ENCODE peak calls at places on chromosomes 11 and 22, in seven cellular contexts. One of them, this sample, is unnamed.

GRCh38 chr22:46070215-46070721 is 80.1 kb upstream of the PPARA start:
- DNase-seq in GM23338: peak; percentile 69
- DNase-seq in AG10803: peak; percentile 75
- DNase-seq in PC-3: peak; percentile 45
- DNase-seq in adrenal gland: peak; percentile 90
- DNase-seq in Caco-2: no peak
- DNase-seq in bronchial epithelial cell: peak; percentile 37
- DNase-seq in this sample: peak; percentile 62

GRCh38 chr22:38205261-38206128 is 3.7 kb downstream of the MAFF start:
- DNase-seq in GM23338: no peak
- DNase-seq in PC-3: no peak
- DNase-seq in AG10803: peak; percentile 88
- DNase-seq in bronchial epithelial cell: no peak
- DNase-seq in adrenal gland: no peak
- DNase-seq in Caco-2: no peak
- DNase-seq in this sample: no peak

GRCh38 chr22:27784099-27784446 is 17.5 kb downstream of the MN1 start:
- DNase-seq in PC-3: no peak
- DNase-seq in adrenal gland: no peak
- DNase-seq in Caco-2: no peak
- DNase-seq in GM23338: no peak
- DNase-seq in AG10803: no peak
- DNase-seq in bronchial epithelial cell: no peak
- DNase-seq in this sample: no peak

GRCh38 chr11:16831281-16832192 is 93.1 kb downstream of the C11orf58 start:
- DNase-seq in GM23338: no peak
- DNase-seq in PC-3: no peak
- DNase-seq in bronchial epithelial cell: no peak
- DNase-seq in adrenal gland: no peak
- DNase-seq in Caco-2: no peak
- DNase-seq in AG10803: no peak
- DNase-seq in this sample: no peak

GRCh38 chr11:40314327-40314726 is 1145.1 kb downstream of the LRRC4C start:
- DNase-seq in bronchial epithelial cell: no peak
- DNase-seq in GM23338: no peak
- DNase-seq in AG10803: no peak
- DNase-seq in adrenal gland: no peak
- DNase-seq in Caco-2: no peak
- DNase-seq in PC-3: no peak
- DNase-seq in this sample: no peak

GRCh38 chr11:43518407-43519165 is 159.9 kb downstream of the TTC17 start:
- DNase-seq in AG10803: peak; percentile 26
- DNase-seq in PC-3: no peak
- DNase-seq in GM23338: no peak
- DNase-seq in bronchial epithelial cell: peak; percentile 44
- DNase-seq in adrenal gland: peak; percentile 64
- DNase-seq in Caco-2: no peak
- DNase-seq in this sample: no peak

GRCh38 chr11:43969543-43969942 is 27.1 kb downstream of the C11orf96 start:
- DNase-seq in PC-3: no peak
- DNase-seq in GM23338: no peak
- DNase-seq in adrenal gland: no peak
- DNase-seq in bronchial epithelial cell: no peak
- DNase-seq in Caco-2: no peak
- DNase-seq in AG10803: no peak
- DNase-seq in this sample: no peak

GRCh38 chr11:86740628-86741488 is 59.5 kb upstream of the PRSS23 start:
- DNase-seq in adrenal gland: peak; percentile 81
- DNase-seq in AG10803: peak; percentile 95
- DNase-seq in GM23338: peak; percentile 66
- DNase-seq in Caco-2: peak; percentile 81
- DNase-seq in PC-3: peak; percentile 92
- DNase-seq in bronchial epithelial cell: peak; percentile 96
- DNase-seq in this sample: peak; percentile 48

GRCh38 chr11:47270331-47271271 is 668 bp downstream of the MADD start:
- DNase-seq in AG10803: peak; percentile 55
- DNase-seq in GM23338: peak; percentile 59
- DNase-seq in adrenal gland: peak; percentile 61
- DNase-seq in PC-3: peak; percentile 49
- DNase-seq in bronchial epithelial cell: peak; percentile 47
- DNase-seq in Caco-2: peak; percentile 42
- DNase-seq in this sample: no peak

GRCh38 chr11:130101661-130102060 is 32.0 kb downstream of the APLP2 start:
- DNase-seq in adrenal gland: no peak
- DNase-seq in Caco-2: no peak
- DNase-seq in AG10803: no peak
- DNase-seq in PC-3: no peak
- DNase-seq in bronchial epithelial cell: no peak
- DNase-seq in GM23338: no peak
- DNase-seq in this sample: no peak

GRCh38 chr11:1109918-1110705 is 35.4 kb downstream of the MUC2 start:
- DNase-seq in adrenal gland: no peak
- DNase-seq in Caco-2: no peak
- DNase-seq in GM23338: no peak
- DNase-seq in bronchial epithelial cell: no peak
- DNase-seq in AG10803: no peak
- DNase-seq in PC-3: no peak
- DNase-seq in this sample: no peak

GRCh38 chr11:62532096-62532495 is 14.5 kb downstream of the AHNAK start:
- DNase-seq in PC-3: no peak
- DNase-seq in bronchial epithelial cell: no peak
- DNase-seq in Caco-2: no peak
- DNase-seq in AG10803: no peak
- DNase-seq in adrenal gland: no peak
- DNase-seq in GM23338: no peak
- DNase-seq in this sample: no peak

GRCh38 chr11:1628506-1629325 is 859 bp upstream of the KRTAP5-5 start:
- DNase-seq in AG10803: peak; percentile 11
- DNase-seq in PC-3: peak; percentile 47
- DNase-seq in GM23338: peak; percentile 79
- DNase-seq in bronchial epithelial cell: no peak
- DNase-seq in Caco-2: peak; percentile 57
- DNase-seq in adrenal gland: peak; percentile 67
- DNase-seq in this sample: peak; percentile 79

GRCh38 chr11:45663486-45664375 is 1.7 kb downstream of the CHST1 start:
- DNase-seq in bronchial epithelial cell: peak; percentile 44
- DNase-seq in AG10803: no peak
- DNase-seq in Caco-2: no peak
- DNase-seq in adrenal gland: no peak
- DNase-seq in GM23338: no peak
- DNase-seq in PC-3: peak; percentile 3
- DNase-seq in this sample: no peak

DNA sequence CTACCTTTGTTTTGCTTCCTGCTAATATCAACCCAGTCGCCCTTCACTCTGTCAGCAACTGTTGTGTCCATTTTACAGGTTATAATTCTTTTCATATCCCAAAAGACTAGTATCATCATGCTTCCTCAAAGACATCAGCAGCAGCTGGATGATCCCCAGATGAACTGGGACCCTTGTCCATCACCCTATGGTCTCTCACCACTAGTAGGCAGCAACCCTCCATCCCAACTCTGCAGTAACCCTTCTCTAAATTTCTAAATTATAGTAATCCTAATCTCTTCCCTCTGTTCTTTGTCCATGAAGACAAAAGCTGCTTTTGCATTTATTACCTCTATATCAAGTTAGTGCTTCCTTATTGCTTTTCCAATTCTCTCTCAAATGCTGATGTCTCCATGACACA is 1025.8 kb downstream of the FAM181B start:
- DNase-seq in PC-3: no peak
- DNase-seq in AG10803: no peak
- DNase-seq in bronchial epithelial cell: no peak
- DNase-seq in adrenal gland: no peak
- DNase-seq in Caco-2: no peak
- DNase-seq in GM23338: peak; percentile 53
- DNase-seq in this sample: no peak
- TF ChIP-seq CTCF in PC-3: no peak
- TF ChIP-seq CTCF in AG10803: no peak
- TF ChIP-seq CTCF in bronchial epithelial cell: no peak
- TF ChIP-seq CTCF in adrenal gland: no peak
- TF ChIP-seq CTCF in Caco-2: peak; percentile 15
- TF ChIP-seq CTCF in GM23338: peak; percentile 85
- TF ChIP-seq CTCF in this sample: no peak

DNA sequence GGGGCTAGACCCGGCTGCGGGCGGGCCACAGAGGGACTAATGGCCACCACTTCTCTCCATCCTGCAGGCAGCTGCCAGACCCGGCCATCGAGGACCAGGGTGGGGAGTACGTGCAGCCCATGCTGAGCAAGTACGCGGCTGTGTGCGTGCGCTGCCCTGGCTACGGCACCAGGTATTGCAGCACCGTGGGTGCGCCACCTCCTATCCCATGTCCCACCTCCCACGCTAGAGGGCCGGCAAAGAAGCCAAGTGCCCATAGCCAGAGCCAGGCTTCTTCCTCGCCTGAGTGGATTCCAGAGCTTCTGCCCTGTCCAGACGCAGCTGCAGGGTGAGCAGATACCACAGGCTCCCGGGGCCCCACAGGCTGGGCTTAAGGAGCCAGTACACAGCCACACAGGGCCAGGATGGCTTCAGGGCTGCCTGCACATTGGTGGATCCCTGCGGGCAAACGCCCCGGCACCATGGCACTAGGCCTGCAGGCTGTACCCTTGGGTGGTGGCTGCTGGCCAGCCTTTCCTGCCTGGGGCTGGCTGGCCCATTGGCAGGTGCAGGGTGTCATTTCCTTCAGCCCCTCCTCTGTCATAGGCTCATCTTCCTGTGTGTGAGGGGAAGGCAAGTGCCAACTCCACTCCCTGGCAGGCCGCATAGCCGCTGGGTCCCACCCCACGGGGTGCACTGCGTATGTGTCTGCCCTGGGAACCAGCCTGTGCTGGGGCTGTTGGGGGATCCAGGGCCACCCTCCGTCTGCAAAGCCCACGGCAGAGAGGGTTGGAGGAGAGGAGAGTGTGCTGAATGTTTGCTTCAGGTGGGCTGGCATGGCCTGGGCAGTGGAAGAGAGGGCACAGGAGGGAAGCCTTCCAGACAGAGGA is 16.5 kb upstream of the DGCR8 start:
- DNase-seq in PC-3: no peak
- DNase-seq in Caco-2: no peak
- DNase-seq in AG10803: no peak
- DNase-seq in bronchial epithelial cell: no peak
- DNase-seq in adrenal gland: no peak
- DNase-seq in GM23338: peak; percentile 44
- DNase-seq in this sample: no peak
- TF ChIP-seq CTCF in PC-3: no peak
- TF ChIP-seq CTCF in Caco-2: no peak
- TF ChIP-seq CTCF in AG10803: no peak
- TF ChIP-seq CTCF in bronchial epithelial cell: no peak
- TF ChIP-seq CTCF in adrenal gland: no peak
- TF ChIP-seq CTCF in GM23338: no peak
- TF ChIP-seq CTCF in this sample: no peak

DNA sequence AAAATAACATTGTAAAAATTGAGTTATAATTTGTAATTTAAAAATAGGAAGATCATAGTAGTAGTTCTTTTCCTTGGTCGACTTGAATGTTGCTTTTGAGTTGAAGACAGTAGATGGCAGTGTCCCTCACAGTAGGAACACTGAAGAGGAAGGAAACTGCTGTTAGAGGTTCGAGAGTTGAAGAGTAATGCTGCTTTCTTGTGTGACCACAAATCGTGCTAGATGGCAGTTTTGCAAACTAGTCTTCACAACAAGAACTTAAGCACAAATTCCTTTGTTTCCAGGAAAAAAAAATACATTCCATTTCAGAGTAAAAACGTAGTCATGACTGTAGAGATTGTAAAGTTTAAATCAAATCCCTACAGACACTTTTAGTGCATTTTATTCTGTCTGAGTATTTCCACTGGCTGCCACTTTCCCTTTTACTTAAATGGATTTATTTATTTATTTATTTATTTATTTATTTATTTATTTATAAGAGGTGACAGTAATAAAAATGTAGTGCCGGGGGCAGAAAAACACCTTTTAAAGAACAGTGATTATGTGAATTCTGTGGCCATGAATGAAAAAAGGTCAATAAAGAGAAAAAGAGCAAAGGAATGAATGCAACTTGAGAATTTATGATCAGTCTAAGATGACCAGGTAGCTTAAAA is 54.6 kb downstream of the SPECC1L start:
- DNase-seq in bronchial epithelial cell: peak; percentile 56
- DNase-seq in PC-3: peak; percentile 47
- DNase-seq in GM23338: peak; percentile 54
- DNase-seq in AG10803: peak; percentile 99
- DNase-seq in Caco-2: peak; percentile 32
- DNase-seq in adrenal gland: no peak
- DNase-seq in this sample: peak; percentile 24
- TF ChIP-seq CTCF in bronchial epithelial cell: peak; percentile 55
- TF ChIP-seq CTCF in PC-3: peak; percentile 59
- TF ChIP-seq CTCF in GM23338: peak; percentile 70
- TF ChIP-seq CTCF in AG10803: peak; percentile 94
- TF ChIP-seq CTCF in Caco-2: peak; percentile 35
- TF ChIP-seq CTCF in adrenal gland: peak; percentile 84
- TF ChIP-seq CTCF in this sample: no peak

DNA sequence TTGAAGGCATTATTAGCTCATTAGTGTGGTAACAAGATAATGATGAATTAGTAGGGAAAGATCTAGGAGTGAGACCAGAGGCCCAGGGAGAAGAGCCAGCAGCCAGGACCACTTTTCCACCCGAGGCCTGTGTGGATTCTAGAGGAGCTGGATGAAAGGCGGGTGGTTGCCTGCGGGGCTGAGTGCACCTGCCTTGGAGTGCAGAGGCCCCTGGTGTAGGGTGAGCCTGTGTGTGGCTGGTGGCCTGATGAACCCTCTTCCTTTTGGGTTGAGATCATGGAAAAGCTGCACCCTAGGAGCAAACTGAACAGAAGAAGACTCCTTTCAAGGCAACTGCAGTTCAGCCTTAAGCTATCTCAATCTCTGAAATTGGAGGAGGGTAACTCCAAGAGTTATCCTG is 5.9 kb upstream of the TP53AIP1 start:
- DNase-seq in bronchial epithelial cell: no peak
- DNase-seq in PC-3: peak; percentile 16
- DNase-seq in Caco-2: peak; percentile 61
- DNase-seq in GM23338: peak; percentile 61
- DNase-seq in AG10803: no peak
- DNase-seq in adrenal gland: no peak
- DNase-seq in this sample: peak; percentile 17
- TF ChIP-seq CTCF in bronchial epithelial cell: peak; percentile 29
- TF ChIP-seq CTCF in PC-3: peak; percentile 37
- TF ChIP-seq CTCF in Caco-2: peak; percentile 42
- TF ChIP-seq CTCF in GM23338: peak; percentile 83
- TF ChIP-seq CTCF in AG10803: no peak
- TF ChIP-seq CTCF in adrenal gland: no peak
- TF ChIP-seq CTCF in this sample: no peak

GRCh38 chr11:89625171-89625570 is 84.9 kb upstream of the TRIM77 start:
- DNase-seq in AG10803: no peak
- DNase-seq in bronchial epithelial cell: no peak
- DNase-seq in GM23338: no peak
- DNase-seq in adrenal gland: no peak
- DNase-seq in PC-3: peak; percentile 35
- DNase-seq in Caco-2: peak; percentile 21
- DNase-seq in this sample: peak; percentile 3
- TF ChIP-seq CTCF in AG10803: no peak
- TF ChIP-seq CTCF in bronchial epithelial cell: peak; percentile 4
- TF ChIP-seq CTCF in GM23338: peak; percentile 44
- TF ChIP-seq CTCF in adrenal gland: no peak
- TF ChIP-seq CTCF in PC-3: peak; percentile 58
- TF ChIP-seq CTCF in Caco-2: peak; percentile 39
- TF ChIP-seq CTCF in this sample: no peak

GRCh38 chr22:43228330-43228729 is 41.4 kb upstream of the TTLL12 start:
- DNase-seq in AG10803: peak; percentile 5
- DNase-seq in PC-3: peak; percentile 35
- DNase-seq in adrenal gland: peak; percentile 68
- DNase-seq in bronchial epithelial cell: no peak
- DNase-seq in GM23338: peak; percentile 88
- DNase-seq in Caco-2: peak; percentile 45
- DNase-seq in this sample: peak; percentile 64
- TF ChIP-seq CTCF in AG10803: no peak
- TF ChIP-seq CTCF in PC-3: peak; percentile 55
- TF ChIP-seq CTCF in adrenal gland: peak; percentile 38
- TF ChIP-seq CTCF in bronchial epithelial cell: peak; percentile 45
- TF ChIP-seq CTCF in GM23338: peak; percentile 96
- TF ChIP-seq CTCF in Caco-2: peak; percentile 15
- TF ChIP-seq CTCF in this sample: peak; percentile 43

This sample was measured in Calu3.